ENCODE peak calls at places on chromosomes 1 and 21, in seven cellular contexts. One of them, this sample, is unnamed.

GRCh38 chr1:182410620-182411273 is 10.3 kb upstream of the TEDDM1 start:
- DNase-seq in choroid plexus epithelial cell: no peak
- DNase-seq in psoas muscle: no peak
- DNase-seq in heart right ventricle: peak; percentile 7
- DNase-seq in cardiac fibroblast: peak; percentile 3
- DNase-seq in A549: no peak
- DNase-seq in fibroblast of lung: no peak
- DNase-seq in this sample: no peak

GRCh38 chr1:7302873-7303272 is 468.2 kb upstream of the VAMP3 start:
- DNase-seq in cardiac fibroblast: no peak
- DNase-seq in psoas muscle: no peak
- DNase-seq in fibroblast of lung: no peak
- DNase-seq in choroid plexus epithelial cell: no peak
- DNase-seq in A549: peak; percentile 82
- DNase-seq in heart right ventricle: no peak
- DNase-seq in this sample: no peak

GRCh38 chr1:51189421-51190073 is 46.5 kb upstream of the RNF11 start:
- DNase-seq in cardiac fibroblast: peak; percentile 84
- DNase-seq in heart right ventricle: peak; percentile 42
- DNase-seq in A549: peak; percentile 62
- DNase-seq in fibroblast of lung: peak; percentile 67
- DNase-seq in choroid plexus epithelial cell: peak; percentile 89
- DNase-seq in psoas muscle: no peak
- DNase-seq in this sample: peak; percentile 71

GRCh38 chr1:234909851-234910250 is 218.8 kb downstream of the TOMM20 start:
- DNase-seq in heart right ventricle: no peak
- DNase-seq in psoas muscle: no peak
- DNase-seq in fibroblast of lung: no peak
- DNase-seq in choroid plexus epithelial cell: no peak
- DNase-seq in A549: no peak
- DNase-seq in cardiac fibroblast: no peak
- DNase-seq in this sample: no peak

GRCh38 chr1:189803364-189803763 is 674.3 kb downstream of the BRINP3 start:
- DNase-seq in heart right ventricle: no peak
- DNase-seq in A549: no peak
- DNase-seq in cardiac fibroblast: no peak
- DNase-seq in fibroblast of lung: no peak
- DNase-seq in psoas muscle: no peak
- DNase-seq in choroid plexus epithelial cell: no peak
- DNase-seq in this sample: no peak

GRCh38 chr1:55375617-55376258 is 160.6 kb upstream of the USP24 start:
- DNase-seq in cardiac fibroblast: peak; percentile 71
- DNase-seq in heart right ventricle: peak; percentile 62
- DNase-seq in fibroblast of lung: peak; percentile 25
- DNase-seq in A549: peak; percentile 49
- DNase-seq in psoas muscle: no peak
- DNase-seq in choroid plexus epithelial cell: peak; percentile 63
- DNase-seq in this sample: peak; percentile 31

GRCh38 chr1:36109041-36109679 is 15.9 kb downstream of the COL8A2 start:
- DNase-seq in A549: no peak
- DNase-seq in heart right ventricle: no peak
- DNase-seq in choroid plexus epithelial cell: peak; percentile 90
- DNase-seq in psoas muscle: no peak
- DNase-seq in fibroblast of lung: peak; percentile 91
- DNase-seq in cardiac fibroblast: peak; percentile 79
- DNase-seq in this sample: peak; percentile 76

GRCh38 chr1:68107771-68108170 is 57.3 kb upstream of the DIRAS3 start:
- DNase-seq in cardiac fibroblast: peak; percentile 69
- DNase-seq in choroid plexus epithelial cell: peak; percentile 44
- DNase-seq in fibroblast of lung: peak; percentile 65
- DNase-seq in A549: no peak
- DNase-seq in heart right ventricle: no peak
- DNase-seq in psoas muscle: no peak
- DNase-seq in this sample: peak; percentile 30

GRCh38 chr1:36300526-36300925 is 5.6 kb upstream of the SH3D21 start:
- DNase-seq in fibroblast of lung: no peak
- DNase-seq in choroid plexus epithelial cell: no peak
- DNase-seq in heart right ventricle: no peak
- DNase-seq in A549: no peak
- DNase-seq in psoas muscle: no peak
- DNase-seq in cardiac fibroblast: peak; percentile 17
- DNase-seq in this sample: peak; percentile 32

GRCh38 chr1:167563579-167564246 is 10.2 kb upstream of the CREG1 start:
- DNase-seq in choroid plexus epithelial cell: no peak
- DNase-seq in psoas muscle: no peak
- DNase-seq in heart right ventricle: peak; percentile 30
- DNase-seq in cardiac fibroblast: no peak
- DNase-seq in fibroblast of lung: no peak
- DNase-seq in A549: no peak
- DNase-seq in this sample: no peak

GRCh38 chr1:185645686-185646085 is 88.5 kb upstream of the HMCN1 start:
- DNase-seq in fibroblast of lung: peak; percentile 41
- DNase-seq in choroid plexus epithelial cell: no peak
- DNase-seq in psoas muscle: no peak
- DNase-seq in A549: no peak
- DNase-seq in heart right ventricle: no peak
- DNase-seq in cardiac fibroblast: peak; percentile 28
- DNase-seq in this sample: peak; percentile 49

GRCh38 chr1:27388337-27389005 is 4.0 kb upstream of the GPR3 start:
- DNase-seq in A549: peak; percentile 57
- DNase-seq in fibroblast of lung: no peak
- DNase-seq in choroid plexus epithelial cell: peak; percentile 57
- DNase-seq in psoas muscle: peak; percentile 79
- DNase-seq in heart right ventricle: peak; percentile 72
- DNase-seq in cardiac fibroblast: peak; percentile 57
- DNase-seq in this sample: peak; percentile 36

GRCh38 chr21:45892156-45892919 is 89.2 kb upstream of the COL6A1 start:
- DNase-seq in cardiac fibroblast: no peak
- DNase-seq in psoas muscle: peak; percentile 64
- DNase-seq in A549: no peak
- DNase-seq in heart right ventricle: no peak
- DNase-seq in fibroblast of lung: no peak
- DNase-seq in choroid plexus epithelial cell: no peak
- DNase-seq in this sample: no peak

GRCh38 chr1:234216116-234216703 is 157.0 kb upstream of the COA6 start:
- DNase-seq in cardiac fibroblast: no peak
- DNase-seq in psoas muscle: no peak
- DNase-seq in choroid plexus epithelial cell: no peak
- DNase-seq in A549: no peak
- DNase-seq in fibroblast of lung: no peak
- DNase-seq in heart right ventricle: no peak
- DNase-seq in this sample: no peak

GRCh38 chr1:46334030-46334384 is 6.6 kb upstream of the NSUN4 start:
- DNase-seq in heart right ventricle: no peak
- DNase-seq in psoas muscle: no peak
- DNase-seq in fibroblast of lung: no peak
- DNase-seq in A549: no peak
- DNase-seq in choroid plexus epithelial cell: no peak
- DNase-seq in cardiac fibroblast: no peak
- DNase-seq in this sample: no peak

GRCh38 chr1:56284933-56285332 is 294.4 kb downstream of the PLPP3 start:
- DNase-seq in A549: peak; percentile 79
- DNase-seq in fibroblast of lung: peak; percentile 74
- DNase-seq in heart right ventricle: peak; percentile 23
- DNase-seq in cardiac fibroblast: peak; percentile 72
- DNase-seq in choroid plexus epithelial cell: peak; percentile 53
- DNase-seq in psoas muscle: peak; percentile 65
- DNase-seq in this sample: no peak

GRCh38 chr1:91851130-91852010 is 34.6 kb downstream of the TGFBR3 start:
- DNase-seq in psoas muscle: peak; percentile 91
- DNase-seq in cardiac fibroblast: peak; percentile 85
- DNase-seq in heart right ventricle: peak; percentile 97
- DNase-seq in A549: peak; percentile 80
- DNase-seq in choroid plexus epithelial cell: peak; percentile 83
- DNase-seq in fibroblast of lung: peak; percentile 74
- DNase-seq in this sample: peak; percentile 79

GRCh38 chr1:202280595-202280994 is 61.1 kb downstream of the UBE2T start:
- DNase-seq in heart right ventricle: no peak
- DNase-seq in fibroblast of lung: no peak
- DNase-seq in psoas muscle: no peak
- DNase-seq in cardiac fibroblast: no peak
- DNase-seq in A549: no peak
- DNase-seq in choroid plexus epithelial cell: no peak
- DNase-seq in this sample: no peak

GRCh38 chr21:45497846-45498645 is 44.2 kb downstream of the SLC19A1 start:
- DNase-seq in psoas muscle: peak; percentile 31
- DNase-seq in cardiac fibroblast: no peak
- DNase-seq in fibroblast of lung: no peak
- DNase-seq in A549: no peak
- DNase-seq in heart right ventricle: no peak
- DNase-seq in choroid plexus epithelial cell: no peak
- DNase-seq in this sample: no peak

GRCh38 chr1:226541631-226542622 is 6.6 kb upstream of the STUM start:
- DNase-seq in choroid plexus epithelial cell: peak; percentile 40
- DNase-seq in cardiac fibroblast: peak; percentile 40
- DNase-seq in A549: no peak
- DNase-seq in psoas muscle: peak; percentile 66
- DNase-seq in heart right ventricle: peak; percentile 29
- DNase-seq in fibroblast of lung: no peak
- DNase-seq in this sample: no peak

GRCh38 chr1:115833806-115834205 is 7.1 kb downstream of the NHLH2 start:
- DNase-seq in fibroblast of lung: no peak
- DNase-seq in heart right ventricle: no peak
- DNase-seq in A549: no peak
- DNase-seq in psoas muscle: no peak
- DNase-seq in choroid plexus epithelial cell: no peak
- DNase-seq in cardiac fibroblast: no peak
- DNase-seq in this sample: no peak

GRCh38 chr21:18902641-18903040 is 499.1 kb upstream of the TMPRSS15 start:
- DNase-seq in fibroblast of lung: no peak
- DNase-seq in psoas muscle: no peak
- DNase-seq in heart right ventricle: no peak
- DNase-seq in A549: no peak
- DNase-seq in cardiac fibroblast: no peak
- DNase-seq in choroid plexus epithelial cell: no peak
- DNase-seq in this sample: no peak

GRCh38 chr1:21552715-21553114 is 43.5 kb downstream of the ALPL start:
- DNase-seq in fibroblast of lung: peak; percentile 98
- DNase-seq in psoas muscle: no peak
- DNase-seq in heart right ventricle: no peak
- DNase-seq in A549: no peak
- DNase-seq in choroid plexus epithelial cell: peak; percentile 97
- DNase-seq in cardiac fibroblast: peak; percentile 98
- DNase-seq in this sample: peak; percentile 90

GRCh38 chr1:87478231-87478630 is 149.6 kb downstream of the LMO4 start:
- DNase-seq in A549: peak; percentile 31
- DNase-seq in psoas muscle: no peak
- DNase-seq in fibroblast of lung: peak; percentile 42
- DNase-seq in heart right ventricle: peak; percentile 19
- DNase-seq in choroid plexus epithelial cell: peak; percentile 14
- DNase-seq in cardiac fibroblast: peak; percentile 7
- DNase-seq in this sample: no peak

GRCh38 chr21:31459457-31459856 is 115.4 kb upstream of the TIAM1 start:
- DNase-seq in psoas muscle: no peak
- DNase-seq in A549: peak; percentile 44
- DNase-seq in heart right ventricle: no peak
- DNase-seq in cardiac fibroblast: no peak
- DNase-seq in choroid plexus epithelial cell: no peak
- DNase-seq in fibroblast of lung: no peak
- DNase-seq in this sample: no peak
- TF ChIP-seq CTCF in psoas muscle: no peak
- TF ChIP-seq CTCF in A549: peak; percentile 39
- TF ChIP-seq CTCF in heart right ventricle: no peak
- TF ChIP-seq CTCF in cardiac fibroblast: no peak
- TF ChIP-seq CTCF in choroid plexus epithelial cell: peak; percentile 3
- TF ChIP-seq CTCF in fibroblast of lung: no peak
- TF ChIP-seq CTCF in this sample: no peak

DNA sequence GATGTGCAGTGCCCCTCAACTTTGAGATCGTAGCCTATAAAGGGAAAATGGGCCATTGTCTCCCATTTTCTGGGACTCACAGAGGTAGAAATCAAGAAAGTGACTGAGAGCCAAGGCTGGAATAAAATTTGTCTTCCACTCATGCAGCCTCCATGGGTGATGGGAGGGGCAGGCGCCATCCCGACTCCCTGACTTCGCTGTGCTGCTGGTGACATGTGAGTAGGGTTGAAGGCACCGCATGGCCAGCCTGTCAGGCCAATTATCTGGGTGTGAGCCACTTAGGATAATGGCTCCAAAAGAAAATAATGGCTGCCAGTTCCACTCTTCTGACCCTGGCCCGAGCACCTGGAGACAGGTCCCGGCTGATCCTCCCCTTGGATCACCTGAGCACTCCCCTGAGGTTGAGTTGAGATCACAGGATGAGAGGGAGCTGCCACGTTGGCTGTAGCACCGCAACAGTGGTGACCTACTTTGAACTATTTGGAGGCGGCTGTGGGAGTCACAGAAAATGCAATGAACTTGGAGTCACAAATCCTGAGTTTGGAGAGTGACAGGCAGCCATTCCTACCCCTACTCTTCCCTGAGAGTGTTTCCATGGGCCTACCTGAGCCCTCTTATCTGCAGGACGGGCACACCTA is 26.3 kb downstream of the CAPN9 start:
- DNase-seq in cardiac fibroblast: no peak
- DNase-seq in heart right ventricle: no peak
- DNase-seq in choroid plexus epithelial cell: no peak
- DNase-seq in psoas muscle: no peak
- DNase-seq in fibroblast of lung: no peak
- DNase-seq in A549: no peak
- DNase-seq in this sample: no peak
- TF ChIP-seq CTCF in cardiac fibroblast: no peak
- TF ChIP-seq CTCF in heart right ventricle: no peak
- TF ChIP-seq CTCF in choroid plexus epithelial cell: no peak
- TF ChIP-seq CTCF in psoas muscle: no peak
- TF ChIP-seq CTCF in fibroblast of lung: no peak
- TF ChIP-seq CTCF in A549: no peak
- TF ChIP-seq CTCF in this sample: no peak

GRCh38 chr1:223622132-223622842 is 43.2 kb downstream of the CAPN8 start:
- DNase-seq in fibroblast of lung: no peak
- DNase-seq in heart right ventricle: no peak
- DNase-seq in psoas muscle: no peak
- DNase-seq in cardiac fibroblast: no peak
- DNase-seq in choroid plexus epithelial cell: no peak
- DNase-seq in A549: no peak
- DNase-seq in this sample: no peak
- TF ChIP-seq CTCF in fibroblast of lung: no peak
- TF ChIP-seq CTCF in heart right ventricle: no peak
- TF ChIP-seq CTCF in psoas muscle: no peak
- TF ChIP-seq CTCF in cardiac fibroblast: no peak
- TF ChIP-seq CTCF in choroid plexus epithelial cell: no peak
- TF ChIP-seq CTCF in A549: no peak
- TF ChIP-seq CTCF in this sample: no peak

DNA sequence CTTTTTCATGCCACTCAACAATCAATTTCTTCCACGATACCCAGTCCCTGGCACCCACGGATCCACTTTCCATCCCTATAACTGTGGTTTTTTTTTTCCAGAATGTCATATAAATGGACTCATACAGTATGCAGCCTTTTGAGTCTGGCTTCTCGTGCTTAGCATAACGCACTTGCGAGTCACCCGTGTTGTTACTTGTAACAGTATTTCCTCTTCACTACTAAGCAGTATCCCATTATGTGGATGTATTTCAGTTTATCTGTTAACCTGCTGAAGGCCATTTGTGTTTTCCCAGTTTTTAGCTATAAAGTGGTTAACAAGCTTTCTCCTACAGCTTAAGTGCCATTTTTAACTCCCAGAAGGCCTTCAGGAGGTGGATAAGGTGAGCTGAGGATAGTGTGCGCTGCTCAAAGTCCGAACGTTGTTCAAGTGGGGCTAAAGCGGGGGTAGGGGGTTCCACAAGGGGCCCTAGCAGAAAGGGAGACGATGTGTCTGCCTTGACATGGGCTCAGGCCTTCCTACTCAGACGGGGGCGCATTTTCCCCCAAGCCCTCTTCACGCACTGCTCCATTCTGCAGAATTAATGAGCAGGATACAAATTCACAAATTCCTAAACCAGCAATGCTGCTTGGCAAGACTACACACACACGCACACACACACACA is 770 bp downstream of the ADAR start:
- DNase-seq in choroid plexus epithelial cell: peak; percentile 59
- DNase-seq in A549: peak; percentile 34
- DNase-seq in psoas muscle: no peak
- DNase-seq in cardiac fibroblast: peak; percentile 71
- DNase-seq in fibroblast of lung: peak; percentile 78
- DNase-seq in heart right ventricle: no peak
- DNase-seq in this sample: peak; percentile 69
- TF ChIP-seq CTCF in choroid plexus epithelial cell: peak; percentile 6
- TF ChIP-seq CTCF in A549: no peak
- TF ChIP-seq CTCF in psoas muscle: no peak
- TF ChIP-seq CTCF in cardiac fibroblast: no peak
- TF ChIP-seq CTCF in fibroblast of lung: peak; percentile 9
- TF ChIP-seq CTCF in heart right ventricle: no peak
- TF ChIP-seq CTCF in this sample: no peak

This sample was measured in HFFc6.